ENCODE peak calls at places on chromosomes 13 and 19, in nine cellular contexts. One of them, this sample, is unnamed.

GRCh38 chr19:5271145-5271544 is 69.5 kb downstream of the PTPRS start:
- DNase-seq in colonic mucosa: no peak
- DNase-seq in sigmoid colon: no peak
- DNase-seq in astrocyte of the spinal cord: no peak
- DNase-seq in progenitor cell of endocrine pancreas: no peak
- DNase-seq in upper lobe of right lung: no peak
- DNase-seq in tibial nerve: no peak
- DNase-seq in upper lobe of left lung: no peak
- DNase-seq in mesothelial cell of epicardium: no peak
- DNase-seq in this sample: no peak

GRCh38 chr19:28615546-28615916 is 597.4 kb downstream of the UQCRFS1 start:
- DNase-seq in colonic mucosa: no peak
- DNase-seq in sigmoid colon: no peak
- DNase-seq in astrocyte of the spinal cord: no peak
- DNase-seq in progenitor cell of endocrine pancreas: no peak
- DNase-seq in upper lobe of right lung: no peak
- DNase-seq in tibial nerve: no peak
- DNase-seq in upper lobe of left lung: no peak
- DNase-seq in mesothelial cell of epicardium: no peak
- DNase-seq in this sample: no peak

GRCh38 chr19:51002542-51003311 is 1.3 kb upstream of the KLK8 start:
- DNase-seq in colonic mucosa: peak
- DNase-seq in sigmoid colon: peak
- DNase-seq in astrocyte of the spinal cord: no peak
- DNase-seq in progenitor cell of endocrine pancreas: no peak
- DNase-seq in upper lobe of right lung: no peak
- DNase-seq in tibial nerve: peak
- DNase-seq in upper lobe of left lung: peak
- DNase-seq in mesothelial cell of epicardium: no peak
- DNase-seq in this sample: no peak

GRCh38 chr13:78610381-78610883 is 7.1 kb upstream of the POU4F1 start:
- DNase-seq in colonic mucosa: no peak
- DNase-seq in sigmoid colon: no peak
- DNase-seq in astrocyte of the spinal cord: no peak
- DNase-seq in progenitor cell of endocrine pancreas: no peak
- DNase-seq in upper lobe of right lung: no peak
- DNase-seq in tibial nerve: no peak
- DNase-seq in upper lobe of left lung: no peak
- DNase-seq in mesothelial cell of epicardium: no peak
- DNase-seq in this sample: no peak

GRCh38 chr19:18733196-18733647 is 49.7 kb downstream of the CRTC1 start:
- DNase-seq in colonic mucosa: no peak
- DNase-seq in sigmoid colon: peak
- DNase-seq in astrocyte of the spinal cord: peak
- DNase-seq in progenitor cell of endocrine pancreas: no peak
- DNase-seq in upper lobe of right lung: no peak
- DNase-seq in tibial nerve: no peak
- DNase-seq in upper lobe of left lung: no peak
- DNase-seq in mesothelial cell of epicardium: no peak
- DNase-seq in this sample: no peak

GRCh38 chr13:51643114-51643881 is 59.0 kb downstream of the WDFY2 start:
- DNase-seq in colonic mucosa: no peak
- DNase-seq in sigmoid colon: no peak
- DNase-seq in astrocyte of the spinal cord: peak
- DNase-seq in progenitor cell of endocrine pancreas: no peak
- DNase-seq in upper lobe of right lung: no peak
- DNase-seq in tibial nerve: no peak
- DNase-seq in upper lobe of left lung: no peak
- DNase-seq in mesothelial cell of epicardium: no peak
- DNase-seq in this sample: no peak

GRCh38 chr13:112246731-112247470 is 129.3 kb upstream of the SPACA7 start:
- DNase-seq in colonic mucosa: peak
- DNase-seq in sigmoid colon: peak
- DNase-seq in astrocyte of the spinal cord: no peak
- DNase-seq in progenitor cell of endocrine pancreas: no peak
- DNase-seq in upper lobe of right lung: peak
- DNase-seq in tibial nerve: no peak
- DNase-seq in upper lobe of left lung: no peak
- DNase-seq in mesothelial cell of epicardium: no peak
- DNase-seq in this sample: no peak

GRCh38 chr13:91406619-91407018 is 8.2 kb downstream of the GPC5 start:
- DNase-seq in colonic mucosa: no peak
- DNase-seq in sigmoid colon: no peak
- DNase-seq in astrocyte of the spinal cord: peak
- DNase-seq in progenitor cell of endocrine pancreas: no peak
- DNase-seq in upper lobe of right lung: no peak
- DNase-seq in tibial nerve: no peak
- DNase-seq in upper lobe of left lung: no peak
- DNase-seq in mesothelial cell of epicardium: no peak
- DNase-seq in this sample: no peak

GRCh38 chr13:50283017-50283416 is 267.8 kb downstream of the KCNRG start:
- DNase-seq in colonic mucosa: no peak
- DNase-seq in sigmoid colon: no peak
- DNase-seq in astrocyte of the spinal cord: no peak
- DNase-seq in progenitor cell of endocrine pancreas: no peak
- DNase-seq in upper lobe of right lung: no peak
- DNase-seq in tibial nerve: no peak
- DNase-seq in upper lobe of left lung: no peak
- DNase-seq in mesothelial cell of epicardium: no peak
- DNase-seq in this sample: no peak

GRCh38 chr13:45925151-45925550 is 73.6 kb upstream of the SIAH3 start:
- DNase-seq in colonic mucosa: no peak
- DNase-seq in sigmoid colon: no peak
- DNase-seq in astrocyte of the spinal cord: no peak
- DNase-seq in progenitor cell of endocrine pancreas: no peak
- DNase-seq in upper lobe of right lung: no peak
- DNase-seq in tibial nerve: no peak
- DNase-seq in upper lobe of left lung: no peak
- DNase-seq in mesothelial cell of epicardium: no peak
- DNase-seq in this sample: no peak

GRCh38 chr13:78323040-78323439 is 280.3 kb downstream of the POU4F1 start:
- DNase-seq in colonic mucosa: no peak
- DNase-seq in sigmoid colon: no peak
- DNase-seq in astrocyte of the spinal cord: no peak
- DNase-seq in progenitor cell of endocrine pancreas: no peak
- DNase-seq in upper lobe of right lung: no peak
- DNase-seq in tibial nerve: no peak
- DNase-seq in upper lobe of left lung: no peak
- DNase-seq in mesothelial cell of epicardium: no peak
- DNase-seq in this sample: no peak

GRCh38 chr13:23541221-23541620 is 29.0 kb upstream of the TNFRSF19 start:
- DNase-seq in colonic mucosa: no peak
- DNase-seq in sigmoid colon: no peak
- DNase-seq in astrocyte of the spinal cord: peak
- DNase-seq in progenitor cell of endocrine pancreas: no peak
- DNase-seq in upper lobe of right lung: no peak
- DNase-seq in tibial nerve: no peak
- DNase-seq in upper lobe of left lung: no peak
- DNase-seq in mesothelial cell of epicardium: no peak
- DNase-seq in this sample: no peak

GRCh38 chr19:53958168-53958571 is 4.6 kb upstream of the CACNG8 start:
- DNase-seq in colonic mucosa: no peak
- DNase-seq in sigmoid colon: no peak
- DNase-seq in astrocyte of the spinal cord: no peak
- DNase-seq in progenitor cell of endocrine pancreas: no peak
- DNase-seq in upper lobe of right lung: peak
- DNase-seq in tibial nerve: no peak
- DNase-seq in upper lobe of left lung: peak
- DNase-seq in mesothelial cell of epicardium: no peak
- DNase-seq in this sample: no peak

GRCh38 chr19:4206818-4207484 is 22.4 kb upstream of the EBI3 start:
- DNase-seq in colonic mucosa: no peak
- DNase-seq in sigmoid colon: no peak
- DNase-seq in astrocyte of the spinal cord: peak
- DNase-seq in progenitor cell of endocrine pancreas: no peak
- DNase-seq in upper lobe of right lung: no peak
- DNase-seq in tibial nerve: no peak
- DNase-seq in upper lobe of left lung: no peak
- DNase-seq in mesothelial cell of epicardium: no peak
- DNase-seq in this sample: no peak
- TF ChIP-seq CTCF in colonic mucosa: no peak
- TF ChIP-seq CTCF in sigmoid colon: no peak
- TF ChIP-seq CTCF in astrocyte of the spinal cord: peak
- TF ChIP-seq CTCF in progenitor cell of endocrine pancreas: no peak
- TF ChIP-seq CTCF in upper lobe of right lung: no peak
- TF ChIP-seq CTCF in tibial nerve: no peak
- TF ChIP-seq CTCF in upper lobe of left lung: no peak
- TF ChIP-seq CTCF in mesothelial cell of epicardium: no peak
- TF ChIP-seq CTCF in this sample: no peak

DNA sequence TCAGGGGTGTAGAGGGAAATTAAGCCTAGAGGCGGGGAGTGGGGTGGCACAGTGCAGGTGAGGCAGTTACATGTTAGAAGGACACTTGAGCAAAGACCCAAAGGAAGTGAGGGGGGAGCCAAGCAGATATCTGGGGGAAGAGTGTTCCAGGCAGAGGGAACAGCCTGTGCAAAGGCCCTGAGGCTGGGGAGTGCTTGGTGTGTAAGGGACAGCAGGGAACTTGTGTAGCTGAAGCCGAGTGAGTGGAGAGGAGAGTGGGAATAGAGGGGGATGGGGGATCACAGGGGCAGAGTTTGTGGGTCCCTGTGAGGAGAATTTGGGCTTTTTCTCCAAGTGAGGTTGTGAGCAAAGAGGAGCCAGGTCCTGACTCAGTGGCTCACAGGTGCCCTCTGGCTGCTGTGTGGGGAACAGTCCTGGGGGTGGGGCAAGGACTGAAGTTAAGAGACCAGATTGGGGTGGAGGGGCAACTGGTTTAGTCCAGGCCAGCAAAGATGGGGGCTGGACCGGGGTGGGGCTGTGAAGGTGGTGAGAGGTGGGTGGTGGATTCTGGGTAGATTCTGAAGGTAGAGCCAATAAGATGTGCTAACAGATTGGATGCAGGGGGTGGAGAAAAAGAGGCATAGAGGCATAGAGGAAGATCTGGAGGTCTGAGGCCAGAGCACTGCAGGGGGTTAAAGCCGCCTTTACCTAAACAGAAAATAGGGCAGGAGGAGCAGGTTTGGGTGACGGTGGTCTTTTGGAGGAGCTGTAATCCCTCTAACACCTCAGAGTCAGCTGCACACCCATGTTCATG is 75.3 kb downstream of the CACNA1A start:
- DNase-seq in colonic mucosa: peak
- DNase-seq in sigmoid colon: no peak
- DNase-seq in astrocyte of the spinal cord: peak
- DNase-seq in progenitor cell of endocrine pancreas: peak
- DNase-seq in upper lobe of right lung: peak
- DNase-seq in tibial nerve: no peak
- DNase-seq in upper lobe of left lung: no peak
- DNase-seq in mesothelial cell of epicardium: peak
- DNase-seq in this sample: no peak
- TF ChIP-seq CTCF in colonic mucosa: peak
- TF ChIP-seq CTCF in sigmoid colon: peak
- TF ChIP-seq CTCF in astrocyte of the spinal cord: peak
- TF ChIP-seq CTCF in progenitor cell of endocrine pancreas: peak
- TF ChIP-seq CTCF in upper lobe of right lung: peak
- TF ChIP-seq CTCF in tibial nerve: peak
- TF ChIP-seq CTCF in upper lobe of left lung: peak
- TF ChIP-seq CTCF in mesothelial cell of epicardium: no peak
- TF ChIP-seq CTCF in this sample: peak

GRCh38 chr19:3506384-3507340 is 551 bp downstream of the FZR1 start:
- DNase-seq in colonic mucosa: peak
- DNase-seq in sigmoid colon: peak
- DNase-seq in astrocyte of the spinal cord: no peak
- DNase-seq in progenitor cell of endocrine pancreas: no peak
- DNase-seq in upper lobe of right lung: peak
- DNase-seq in tibial nerve: no peak
- DNase-seq in upper lobe of left lung: no peak
- DNase-seq in mesothelial cell of epicardium: peak
- DNase-seq in this sample: no peak

GRCh38 chr19:3507371-3508120 is 1.4 kb downstream of the FZR1 start:
- DNase-seq in colonic mucosa: peak
- DNase-seq in sigmoid colon: no peak
- DNase-seq in astrocyte of the spinal cord: no peak
- DNase-seq in progenitor cell of endocrine pancreas: no peak
- DNase-seq in upper lobe of right lung: no peak
- DNase-seq in tibial nerve: no peak
- DNase-seq in upper lobe of left lung: peak
- DNase-seq in mesothelial cell of epicardium: peak
- DNase-seq in this sample: no peak

GRCh38 chr19:3503036-3503572 is 2.6 kb upstream of the DOHH start:
- DNase-seq in colonic mucosa: no peak
- DNase-seq in sigmoid colon: no peak
- DNase-seq in astrocyte of the spinal cord: no peak
- DNase-seq in progenitor cell of endocrine pancreas: no peak
- DNase-seq in upper lobe of right lung: no peak
- DNase-seq in tibial nerve: no peak
- DNase-seq in upper lobe of left lung: no peak
- DNase-seq in mesothelial cell of epicardium: no peak
- DNase-seq in this sample: no peak

GRCh38 chr19:3504723-3505122 is 1.4 kb upstream of the FZR1 start:
- DNase-seq in colonic mucosa: no peak
- DNase-seq in sigmoid colon: no peak
- DNase-seq in astrocyte of the spinal cord: no peak
- DNase-seq in progenitor cell of endocrine pancreas: no peak
- DNase-seq in upper lobe of right lung: no peak
- DNase-seq in tibial nerve: no peak
- DNase-seq in upper lobe of left lung: no peak
- DNase-seq in mesothelial cell of epicardium: no peak
- DNase-seq in this sample: no peak

GRCh38 chr19:3505598-3506383 is at the start of gene FZR1:
- DNase-seq in colonic mucosa: peak
- DNase-seq in sigmoid colon: peak
- DNase-seq in astrocyte of the spinal cord: peak
- DNase-seq in progenitor cell of endocrine pancreas: peak
- DNase-seq in upper lobe of right lung: peak
- DNase-seq in tibial nerve: peak
- DNase-seq in upper lobe of left lung: peak
- DNase-seq in mesothelial cell of epicardium: peak
- DNase-seq in this sample: peak
- TF ChIP-seq CTCF in colonic mucosa: no peak
- TF ChIP-seq CTCF in sigmoid colon: no peak
- TF ChIP-seq CTCF in astrocyte of the spinal cord: no peak
- TF ChIP-seq CTCF in progenitor cell of endocrine pancreas: no peak
- TF ChIP-seq CTCF in upper lobe of right lung: peak
- TF ChIP-seq CTCF in tibial nerve: no peak
- TF ChIP-seq CTCF in upper lobe of left lung: no peak
- TF ChIP-seq CTCF in mesothelial cell of epicardium: no peak
- TF ChIP-seq CTCF in this sample: no peak

DNA sequence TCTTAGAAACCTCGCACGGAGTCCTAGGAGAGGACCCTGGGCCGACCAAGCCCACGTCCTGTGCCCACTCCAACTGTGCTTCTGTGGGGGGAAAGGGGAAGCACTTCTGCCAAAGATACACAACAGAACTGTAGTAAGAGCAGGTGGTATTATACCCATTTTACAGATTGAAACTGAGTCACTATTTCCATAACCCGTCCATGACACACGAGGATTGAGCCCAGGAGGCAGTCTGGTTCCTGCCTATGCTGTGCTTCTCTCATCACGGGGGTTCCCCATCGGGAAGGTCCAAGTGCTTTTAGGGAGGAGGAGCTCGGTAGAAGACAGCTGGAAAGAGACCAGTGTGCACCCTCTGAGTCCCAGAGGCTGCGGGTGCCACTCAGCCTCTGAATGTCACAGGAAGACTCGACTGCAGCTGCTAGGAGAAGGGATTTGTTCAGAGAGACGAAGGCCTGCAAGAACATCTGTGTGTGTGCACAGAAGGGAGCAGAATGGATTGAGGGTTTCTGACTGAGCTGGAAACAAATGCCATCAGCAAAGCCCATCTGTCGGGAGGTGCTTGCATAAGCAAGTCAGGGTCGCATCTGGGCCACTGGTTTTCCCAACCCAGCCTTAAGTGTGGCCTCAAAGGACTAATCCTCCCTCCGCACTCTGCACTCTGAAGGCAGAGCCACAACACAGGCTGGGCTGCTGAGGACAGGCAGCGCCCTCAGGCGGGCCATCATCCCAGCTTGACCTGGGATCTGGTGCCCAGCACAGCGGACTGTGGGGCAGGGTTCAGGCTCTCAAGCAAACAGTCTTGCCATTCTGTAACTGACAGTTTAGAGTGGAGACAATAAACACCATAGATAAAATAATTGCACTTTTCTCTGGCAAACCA is 150.0 kb downstream of the DPF1 start:
- DNase-seq in colonic mucosa: no peak
- DNase-seq in sigmoid colon: no peak
- DNase-seq in astrocyte of the spinal cord: no peak
- DNase-seq in progenitor cell of endocrine pancreas: no peak
- DNase-seq in upper lobe of right lung: no peak
- DNase-seq in tibial nerve: no peak
- DNase-seq in upper lobe of left lung: no peak
- DNase-seq in mesothelial cell of epicardium: no peak
- DNase-seq in this sample: peak
- TF ChIP-seq CTCF in colonic mucosa: no peak
- TF ChIP-seq CTCF in sigmoid colon: no peak
- TF ChIP-seq CTCF in astrocyte of the spinal cord: no peak
- TF ChIP-seq CTCF in progenitor cell of endocrine pancreas: peak
- TF ChIP-seq CTCF in upper lobe of right lung: no peak
- TF ChIP-seq CTCF in tibial nerve: no peak
- TF ChIP-seq CTCF in upper lobe of left lung: no peak
- TF ChIP-seq CTCF in mesothelial cell of epicardium: no peak
- TF ChIP-seq CTCF in this sample: peak

This sample was measured in D721Med.